ENCODE peak calls at places on chromosomes 2 and 18, in seven cellular contexts. V is foreskin keratinocyte; T is SJSA1; L is neuronal stem cell; B is kidney; P is AG04450; O is CD4-positive, CD25-positive, alpha-beta regulatory T cell. E is an unnamed sample.

GRCh38 chr18:25445430-25445829 is 93.5 kb upstream of the ZNF521 start:
- DNase-seq in V (no peak), T (no peak), L (no peak), B (no peak), P (no peak), O (no peak), E (no peak)

GRCh38 chr18:60686142-60686541 is 313.6 kb upstream of the MC4R start:
- DNase-seq in V (no peak), T (no peak), L (no peak), B (no peak), P (no peak), O (no peak), E (no peak)

GRCh38 chr2:30492185-30492584 is 45.1 kb downstream of the LCLAT1 start:
- DNase-seq in V (no peak), T (no peak), L (no peak), B (no peak), P (no peak), O (no peak), E (no peak)

GRCh38 chr2:134432438-134432883 is 178.6 kb downstream of the MGAT5 start:
- DNase-seq in V (no peak), T (no peak), L (no peak), B (no peak), P (no peak), O (no peak), E (no peak)

GRCh38 chr2:41940715-41941114 is 107.1 kb upstream of the PKDCC start:
- DNase-seq in V (no peak), T (no peak), L (no peak), B (no peak), P (no peak), O (no peak), E (no peak)

GRCh38 chr2:54207666-54208195 is 48.3 kb downstream of the TSPYL6 start:
- DNase-seq in V (no peak), T (no peak), L (no peak), B (no peak), P (no peak), O (no peak), E (no peak)

GRCh38 chr2:46564811-46565241 is 85.5 kb downstream of the TMEM247 start:
- DNase-seq in V (no peak), T (no peak), L (no peak), B (no peak), P (no peak), O (no peak), E (no peak)

GRCh38 chr2:168436840-168437239 is 19.2 kb upstream of the CERS6 start:
- DNase-seq in V (no peak), T (no peak), L (no peak), B (no peak), P (no peak), O (no peak), E (no peak)

GRCh38 chr18:12312936-12313335 is 4.9 kb downstream of the TUBB6 start:
- DNase-seq in V (no peak), T (no peak), L (no peak), B (no peak), P (no peak), O (no peak), E (no peak)

GRCh38 chr2:29398384-29399237 is 283.4 kb downstream of the CLIP4 start:
- DNase-seq in V (no peak), T (no peak), L (no peak), B (no peak), P (no peak), O (no peak), E (no peak)

GRCh38 chr2:235744161-235744560 is 250.3 kb downstream of the AGAP1 start:
- DNase-seq in V (no peak), T (no peak), L (no peak), B (no peak), P (no peak), O (no peak), E (no peak)

GRCh38 chr2:26195006-26195961 is 22.4 kb downstream of the GAREM2 start:
- DNase-seq in V (no peak), T (no peak), L (no peak), B (no peak), P (no peak), O (no peak), E (no peak)

GRCh38 chr2:177939211-177939610 is 133.4 kb downstream of the PDE11A start:
- DNase-seq in V (no peak), T (no peak), L (no peak), B (no peak), P (no peak), O (no peak), E (no peak)

GRCh38 chr2:109312902-109313301 is 183.9 kb downstream of the SH3RF3 start:
- DNase-seq in V (no peak), T (no peak), L (no peak), B (no peak), P (no peak), O (no peak), E (no peak)

GRCh38 chr2:3761328-3761727 is 58.0 kb downstream of the DCDC2C start:
- DNase-seq in V (no peak), T (no peak), L (no peak), B (no peak), P (no peak), O (no peak), E (no peak)

GRCh38 chr2:241636182-241636982 is 576 bp downstream of the THAP4 start:
- DNase-seq in V (peak), T (no peak), L (peak), B (peak), P (no peak), O (peak), E (peak)

GRCh38 chr2:64537991-64538390 is 13.9 kb downstream of the AFTPH start:
- DNase-seq in V (peak), T (no peak), L (no peak), B (no peak), P (no peak), O (no peak), E (no peak)

GRCh38 chr18:39380823-39381222 is 1815.2 kb upstream of the CELF4 start:
- DNase-seq in V (no peak), T (no peak), L (peak), B (no peak), P (no peak), O (no peak), E (peak)

GRCh38 chr2:101967826-101968498 is 23.8 kb upstream of the IL1R2 start:
- DNase-seq in V (no peak), T (no peak), L (no peak), B (no peak), P (no peak), O (no peak), E (no peak)

GRCh38 chr18:53457068-53457467 is 767.4 kb downstream of the MBD2 start:
- DNase-seq in V (no peak), T (no peak), L (no peak), B (no peak), P (no peak), O (no peak), E (no peak)

GRCh38 chr18:23588836-23589560 is 2.7 kb upstream of the NPC1 start:
- DNase-seq in V (peak), T (peak), L (no peak), B (no peak), P (no peak), O (no peak), E (peak)

GRCh38 chr2:147663153-147663961 is 181.5 kb upstream of the ACVR2A start:
- DNase-seq in V (no peak), T (no peak), L (no peak), B (no peak), P (no peak), O (peak), E (no peak)

DNA sequence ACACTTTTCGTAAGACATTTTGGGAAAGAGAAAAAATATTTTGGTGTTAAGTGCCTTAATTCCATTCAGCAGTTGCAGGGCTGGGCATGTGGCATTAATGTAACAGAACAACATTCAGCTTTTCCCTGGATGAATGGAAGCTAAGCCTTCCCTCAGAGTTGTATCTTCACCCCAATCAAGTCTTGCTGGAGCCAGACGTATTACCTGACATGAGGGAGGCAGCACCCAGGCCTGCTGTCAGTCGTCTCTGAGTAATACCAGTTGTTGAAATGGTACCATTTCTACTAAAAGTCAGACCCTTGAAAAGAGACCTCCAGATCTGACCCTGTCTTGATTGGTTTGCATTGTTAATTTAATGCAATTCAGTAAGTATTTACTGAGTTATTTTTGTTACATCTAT is 57.5 kb downstream of the MALT1 start:
- DNase-seq in V (no peak), T (no peak), L (no peak), B (no peak), P (no peak), O (no peak), E (no peak)
- H3K27ac ChIP-seq in V (no peak), T (peak), L (no peak), B (no peak), P (no peak), O (no peak), E (peak)

DNA sequence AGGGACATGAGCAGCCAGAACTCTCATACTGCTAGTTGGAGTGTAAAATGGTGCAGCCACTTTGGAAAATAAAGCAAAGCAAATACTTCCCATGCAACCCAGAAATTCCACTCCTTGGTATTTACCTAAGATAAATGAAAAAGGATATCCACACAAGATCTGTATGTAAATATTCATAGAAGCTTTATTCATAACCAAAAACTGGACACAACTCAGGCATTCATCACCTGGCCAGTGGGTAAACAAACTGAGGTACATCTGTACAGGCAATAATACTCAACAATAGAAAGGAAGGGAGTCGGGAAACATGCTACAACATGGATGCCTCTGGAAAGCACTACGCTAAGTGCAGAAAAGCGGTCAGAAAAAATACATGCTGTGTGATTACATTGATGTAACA is 2.5 kb upstream of the LOXHD1 start:
- DNase-seq in V (no peak), T (no peak), L (no peak), B (no peak), P (no peak), O (no peak), E (no peak)
- H3K27ac ChIP-seq in V (no peak), T (no peak), L (no peak), B (no peak), P (no peak), O (no peak), E (no peak)

GRCh38 chr2:96072746-96073145 is 38.0 kb upstream of the GPAT2 start:
- DNase-seq in V (no peak), T (no peak), L (no peak), B (no peak), P (no peak), O (no peak), E (no peak)
- H3K27ac ChIP-seq in V (no peak), T (no peak), L (no peak), B (no peak), P (no peak), O (no peak), E (no peak)

GRCh38 chr2:23627236-23627990 is 242.4 kb downstream of the KLHL29 start:
- DNase-seq in V (no peak), T (no peak), L (no peak), B (peak), P (no peak), O (no peak), E (no peak)
- H3K27ac ChIP-seq in V (no peak), T (no peak), L (peak), B (no peak), P (no peak), O (no peak), E (no peak)

GRCh38 chr2:139214806-139215205 is 434.6 kb upstream of the NXPH2 start:
- DNase-seq in V (peak), T (no peak), L (no peak), B (no peak), P (no peak), O (no peak), E (no peak)

DNA sequence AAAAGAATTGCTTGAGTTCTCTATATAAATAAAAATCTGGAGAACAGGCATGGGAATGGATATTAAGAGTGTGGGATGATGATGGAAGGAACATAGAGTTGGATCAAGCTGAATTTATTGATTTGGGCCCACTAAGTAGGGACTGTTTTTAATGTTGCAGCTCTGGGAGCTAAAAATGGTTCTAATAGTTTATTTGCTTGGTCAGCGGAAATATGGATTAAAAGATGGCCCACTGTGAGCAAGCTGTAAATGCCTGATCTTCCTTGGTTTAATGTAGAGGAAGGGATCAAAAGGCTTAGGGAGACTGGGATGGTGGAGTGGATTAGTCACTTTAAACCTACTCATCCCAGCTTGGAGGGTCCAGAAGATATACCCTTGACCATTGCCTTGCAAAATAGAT is 429.4 kb upstream of the NXPH2 start:
- DNase-seq in V (no peak), T (no peak), L (no peak), B (no peak), P (no peak), O (no peak), E (no peak)
- H3K27ac ChIP-seq in V (no peak), T (no peak), L (no peak), B (no peak), P (no peak), O (no peak), E (no peak)

GRCh38 chr2:105748564-105748963 is 3.9 kb downstream of the NCK2 start:
- DNase-seq in V (no peak), T (no peak), L (no peak), B (no peak), P (no peak), O (no peak), E (no peak)

GRCh38 chr2:105750735-105751134 is 6.0 kb downstream of the NCK2 start:
- DNase-seq in V (no peak), T (no peak), L (no peak), B (no peak), P (no peak), O (no peak), E (no peak)

GRCh38 chr2:105751272-105751671 is 6.6 kb downstream of the NCK2 start:
- DNase-seq in V (no peak), T (no peak), L (no peak), B (no peak), P (no peak), O (no peak), E (no peak)

GRCh38 chr2:105747997-105748396 is 3.3 kb downstream of the NCK2 start:
- DNase-seq in V (no peak), T (no peak), L (no peak), B (no peak), P (no peak), O (no peak), E (no peak)

GRCh38 chr2:105749583-105750399 is 5.1 kb downstream of the NCK2 start:
- DNase-seq in V (no peak), T (no peak), L (no peak), B (no peak), P (no peak), O (no peak), E (no peak)
- H3K27ac ChIP-seq in V (no peak), T (no peak), L (no peak), B (no peak), P (peak), O (peak), E (no peak)